ENCODE peak calls at places on chromosomes 6 and 20, in eight cellular contexts. X is uterus; D is HepG2; M is cardiac muscle cell; N is effector memory CD4-positive, alpha-beta T cell; B is NT2/D1; S is HCT116; Q is neural progenitor cell. L is an unnamed sample.

GRCh38 chr6:16061833-16062232 is 67.1 kb upstream of the MYLIP start:
- DNase-seq in D (no peak), Q (no peak), M (no peak), S (no peak), X (no peak), B (no peak), N (no peak), L (no peak)

GRCh38 chr6:111080713-111081112 is 6.6 kb upstream of the SLC16A10 start:
- DNase-seq in Q (no peak), N (no peak), D (no peak), X (no peak), S (no peak), M (no peak), B (no peak), L (no peak)

GRCh38 chr6:121093928-121094327 is 240.4 kb downstream of the TBC1D32 start:
- DNase-seq in B (no peak), S (no peak), X (no peak), Q (no peak), N (no peak), M (peak; percentile 61), D (no peak), L (no peak)

GRCh38 chr20:50727792-50728485 is 3.4 kb upstream of the PARD6B start:
- DNase-seq in M (no peak), B (no peak), N (no peak), Q (no peak), D (peak; percentile 85), S (no peak), X (no peak), L (no peak)

GRCh38 chr6:71291991-71292390 is 3.4 kb downstream of the OGFRL1 start:
- DNase-seq in D (no peak), X (no peak), Q (no peak), S (no peak), N (no peak), M (peak; percentile 19), B (no peak), L (no peak)

GRCh38 chr6:21235162-21235561 is 358.4 kb upstream of the SOX4 start:
- DNase-seq in Q (no peak), B (no peak), D (no peak), M (peak; percentile 25), N (no peak), X (no peak), S (no peak), L (no peak)

GRCh38 chr20:59015812-59016711 is 3.2 kb upstream of the TUBB1 start:
- DNase-seq in S (no peak), Q (no peak), D (peak; percentile 97), B (no peak), X (no peak), M (no peak), N (no peak), L (no peak)

GRCh38 chr20:17808357-17808756 is 108.6 kb downstream of the BANF2 start:
- DNase-seq in D (peak; percentile 42), Q (no peak), N (no peak), X (peak; percentile 66), M (peak; percentile 72), B (no peak), S (no peak), L (no peak)

GRCh38 chr6:36618366-36619355 is 24.5 kb downstream of the SRSF3 start:
- DNase-seq in D (no peak), Q (no peak), S (no peak), M (no peak), B (no peak), X (no peak), N (no peak), L (no peak)

GRCh38 chr20:23152902-23153301 is 66.8 kb upstream of the CD93 start:
- DNase-seq in M (no peak), Q (no peak), B (no peak), X (no peak), N (no peak), D (no peak), S (no peak), L (no peak)

GRCh38 chr20:9301129-9302072 is 213.0 kb upstream of the LAMP5 start:
- DNase-seq in D (peak; percentile 99), N (no peak), X (no peak), Q (peak; percentile 4), B (no peak), M (peak; percentile 94), S (peak; percentile 6), L (no peak)

GRCh38 chr6:43459535-43459934 is 4.2 kb upstream of the DLK2 start:
- DNase-seq in B (no peak), S (no peak), Q (no peak), D (no peak), M (no peak), N (no peak), X (no peak), L (no peak)

GRCh38 chr20:15188415-15188814 is 851.0 kb upstream of the FLRT3 start:
- DNase-seq in D (no peak), B (no peak), M (no peak), Q (no peak), N (no peak), X (no peak), S (no peak), L (no peak)

GRCh38 chr6:52595000-52595795 is 18.3 kb upstream of the TRAM2 start:
- DNase-seq in X (peak; percentile 55), M (peak; percentile 92), B (no peak), N (no peak), S (no peak), D (peak; percentile 81), Q (peak; percentile 64), L (no peak)

GRCh38 chr6:54847799-54848597 is 1.4 kb downstream of the FAM83B start:
- DNase-seq in S (peak; percentile 32), Q (no peak), M (peak; percentile 21), D (no peak), N (no peak), X (no peak), B (no peak), L (no peak)

GRCh38 chr6:37971263-37971662 is 151.7 kb downstream of the ZFAND3 start:
- DNase-seq in Q (no peak), X (no peak), M (no peak), S (no peak), N (no peak), B (no peak), D (no peak), L (no peak)

GRCh38 chr6:37965964-37966676 is 146.6 kb downstream of the ZFAND3 start:
- DNase-seq in Q (no peak), S (no peak), M (no peak), B (no peak), X (no peak), D (peak; percentile 15), N (no peak), L (no peak)

GRCh38 chr6:37967651-37968050 is 148.1 kb downstream of the ZFAND3 start:
- DNase-seq in M (no peak), D (no peak), S (no peak), N (no peak), B (no peak), X (no peak), Q (no peak), L (no peak)

GRCh38 chr6:37971711-37972410 is 152.3 kb downstream of the ZFAND3 start:
- DNase-seq in B (no peak), M (no peak), S (no peak), Q (no peak), N (no peak), D (no peak), X (no peak), L (no peak)

DNA sequence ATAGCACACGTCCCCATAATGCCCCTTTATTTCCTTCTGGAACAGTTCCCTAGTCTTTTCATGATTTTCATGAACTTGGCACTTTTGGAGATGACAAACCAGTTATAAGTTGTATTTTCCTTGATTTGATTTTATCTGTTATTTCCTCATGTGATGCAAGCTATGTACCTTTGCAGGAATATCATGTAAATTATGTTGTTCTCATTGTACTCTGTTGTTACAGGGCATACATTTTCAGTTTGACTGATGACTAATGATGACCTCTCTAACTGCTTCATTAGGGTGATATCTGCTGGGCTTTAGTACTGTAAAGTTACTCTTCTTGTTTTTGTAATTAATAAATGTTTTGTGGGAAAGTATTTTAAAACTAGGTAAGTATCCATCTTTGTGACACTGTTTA is 147.3 kb downstream of the ZFAND3 start:
- DNase-seq in M (no peak), N (no peak), X (no peak), D (no peak), B (no peak), S (no peak), Q (no peak), L (no peak)
- H3K9me3 ChIP-seq in M (no peaks in the 10 kb centered on the region), N (no peaks in the 10 kb centered on the region), X (no peaks in the 10 kb centered on the region), D (no peaks in the 10 kb centered on the region), B (peaks cover 16% of the 10 kb centered on the region), S (no peaks in the 10 kb centered on the region), Q (peaks cover 10% of the 10 kb centered on the region), L (no peaks in the 10 kb centered on the region)

DNA sequence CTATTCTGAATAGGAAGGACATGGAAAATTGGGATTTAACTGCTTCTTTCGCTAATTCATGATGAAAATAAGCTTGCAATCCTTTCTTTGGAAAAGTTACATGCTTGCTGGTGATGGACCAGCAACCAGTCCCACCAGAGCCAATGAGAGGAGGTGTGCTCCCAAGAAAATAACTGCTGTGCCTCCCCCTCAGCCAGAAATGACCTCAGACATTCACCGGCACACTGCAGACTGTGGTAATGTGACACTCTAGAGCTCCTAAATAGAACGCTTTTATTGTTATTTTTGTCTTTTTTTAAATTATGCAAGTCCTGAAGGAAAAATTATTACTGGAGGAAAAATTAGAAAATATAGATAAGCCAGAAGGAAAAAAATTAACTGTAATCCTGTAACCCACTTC is 2.6 kb downstream of the PYGB start:
- DNase-seq in N (no peak), Q (no peak), B (no peak), S (no peak), D (no peak), M (no peak), X (no peak), L (no peak)
- H3K9me3 ChIP-seq in N (no peaks in the 10 kb centered on the region), Q (no peaks in the 10 kb centered on the region), B (no peaks in the 10 kb centered on the region), S (no peaks in the 10 kb centered on the region), D (no peaks in the 10 kb centered on the region), M (no peaks in the 10 kb centered on the region), X (no peaks in the 10 kb centered on the region), L (no peaks in the 10 kb centered on the region)

DNA sequence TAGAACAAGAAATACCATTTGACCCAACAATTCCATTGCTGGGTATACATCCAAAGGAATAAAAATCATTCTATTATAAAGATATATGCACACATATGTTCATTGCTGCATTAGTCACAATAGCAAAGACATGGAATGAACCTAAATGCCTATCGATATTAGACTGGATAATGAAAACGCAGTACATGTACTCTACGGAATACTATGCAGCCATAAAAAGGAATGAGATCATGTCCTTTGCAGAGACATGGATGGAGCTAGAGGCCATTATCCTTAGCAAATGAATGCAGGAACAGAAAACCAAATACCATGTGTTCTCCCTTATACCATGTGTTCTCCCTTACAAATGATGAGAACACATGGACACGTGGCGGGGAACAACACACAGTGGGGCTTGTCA is 190.2 kb downstream of the HACE1 start:
- DNase-seq in M (no peak), N (no peak), S (no peak), X (no peak), Q (no peak), D (no peak), B (no peak), L (no peak)
- H3K9me3 ChIP-seq in M (no peaks in the 10 kb centered on the region), N (no peaks in the 10 kb centered on the region), S (no peaks in the 10 kb centered on the region), X (no peaks in the 10 kb centered on the region), Q (no peaks in the 10 kb centered on the region), D (no peaks in the 10 kb centered on the region), B (peaks cover 3% of the 10 kb centered on the region), L (no peaks in the 10 kb centered on the region)

DNA sequence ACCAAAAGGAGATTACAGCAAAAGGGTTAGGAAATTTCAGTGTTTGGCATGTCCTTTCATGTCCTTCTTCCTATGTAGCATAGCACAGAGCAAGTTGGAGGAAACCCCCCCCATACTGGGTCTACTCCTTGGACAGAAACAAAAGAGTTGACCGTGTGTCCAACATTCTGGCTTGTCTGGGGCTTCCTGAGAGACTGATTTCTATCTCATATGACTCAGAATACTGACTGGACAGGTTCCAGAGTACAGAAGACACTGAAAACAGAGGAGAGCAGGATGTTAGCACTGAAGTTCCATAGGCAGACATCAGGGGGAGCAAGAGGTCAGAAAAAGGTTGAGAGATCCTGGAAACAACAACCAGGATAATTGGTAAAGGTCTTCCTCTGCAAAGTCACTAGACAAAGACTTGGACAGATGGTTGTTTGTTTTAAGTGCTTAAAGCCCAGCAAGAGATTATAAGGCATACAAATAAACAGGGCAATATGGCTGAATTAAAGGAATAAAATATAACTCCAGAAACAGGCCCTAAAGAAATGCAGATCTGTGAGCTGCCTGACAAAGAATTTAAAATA is 48.4 kb downstream of the USP49 start:
- DNase-seq in D (peak; percentile 93), N (peak; percentile 31), M (peak; percentile 98), S (peak; percentile 68), X (peak; percentile 28), Q (peak; percentile 69), B (peak; percentile 23), L (no peak)
- H3K9me3 ChIP-seq in D (no peaks in the 10 kb centered on the region), N (no peaks in the 10 kb centered on the region), M (no peaks in the 10 kb centered on the region), S (no peaks in the 10 kb centered on the region), X (no peaks in the 10 kb centered on the region), Q (no peaks in the 10 kb centered on the region), B (no peaks in the 10 kb centered on the region), L (no peaks in the 10 kb centered on the region)